ENCODE peak calls at places on chromosome 3, in ten cellular contexts. One of them, this sample, is unnamed.

GRCh38 chr3:109330405-109330804 is 6.9 kb downstream of the DPPA4 start:
- DNase-seq in AG08396: no peak
- DNase-seq in iris pigment epithelial cell: no peak
- DNase-seq in GM13977: no peak
- DNase-seq in SK-MEL-5: no peak
- DNase-seq in ACHN: no peak
- DNase-seq in left cardiac atrium: no peak
- DNase-seq in RCC 7860: no peak
- DNase-seq in stimulated activated CD4-positive, alpha-beta T cell treated with anti-CD3 and anti-CD28 coated beads, Interleukin-4, amount 100 ng/mL, for 24 hours: no peak
- DNase-seq in amniotic stem cell: no peak
- DNase-seq in this sample: no peak

GRCh38 chr3:149673393-149673792 is 15.6 kb upstream of the WWTR1 start:
- DNase-seq in ACHN: no peak
- DNase-seq in amniotic stem cell: no peak
- DNase-seq in RCC 7860: no peak
- DNase-seq in SK-MEL-5: no peak
- DNase-seq in stimulated activated CD4-positive, alpha-beta T cell treated with anti-CD3 and anti-CD28 coated beads, Interleukin-4, amount 100 ng/mL, for 24 hours: no peak
- DNase-seq in left cardiac atrium: no peak
- DNase-seq in GM13977: no peak
- DNase-seq in AG08396: no peak
- DNase-seq in iris pigment epithelial cell: peak; percentile 35
- DNase-seq in this sample: no peak

GRCh38 chr3:13420817-13421755 is 964 bp upstream of the NUP210 start:
- DNase-seq in ACHN: no peak
- DNase-seq in GM13977: peak; percentile 59
- DNase-seq in iris pigment epithelial cell: no peak
- DNase-seq in RCC 7860: no peak
- DNase-seq in AG08396: no peak
- DNase-seq in left cardiac atrium: no peak
- DNase-seq in stimulated activated CD4-positive, alpha-beta T cell treated with anti-CD3 and anti-CD28 coated beads, Interleukin-4, amount 100 ng/mL, for 24 hours: peak; percentile 81
- DNase-seq in amniotic stem cell: no peak
- DNase-seq in SK-MEL-5: no peak
- DNase-seq in this sample: no peak

GRCh38 chr3:45985532-45986302 is 9.9 kb downstream of the FYCO1 start:
- DNase-seq in AG08396: peak; percentile 42
- DNase-seq in left cardiac atrium: no peak
- DNase-seq in stimulated activated CD4-positive, alpha-beta T cell treated with anti-CD3 and anti-CD28 coated beads, Interleukin-4, amount 100 ng/mL, for 24 hours: no peak
- DNase-seq in iris pigment epithelial cell: peak; percentile 34
- DNase-seq in ACHN: no peak
- DNase-seq in GM13977: no peak
- DNase-seq in RCC 7860: no peak
- DNase-seq in SK-MEL-5: no peak
- DNase-seq in amniotic stem cell: no peak
- DNase-seq in this sample: no peak

GRCh38 chr3:141659821-141660597 is 78.1 kb upstream of the RNF7 start:
- DNase-seq in amniotic stem cell: no peak
- DNase-seq in left cardiac atrium: peak; percentile 50
- DNase-seq in ACHN: peak; percentile 42
- DNase-seq in SK-MEL-5: peak; percentile 26
- DNase-seq in stimulated activated CD4-positive, alpha-beta T cell treated with anti-CD3 and anti-CD28 coated beads, Interleukin-4, amount 100 ng/mL, for 24 hours: no peak
- DNase-seq in RCC 7860: peak; percentile 36
- DNase-seq in AG08396: peak; percentile 82
- DNase-seq in GM13977: no peak
- DNase-seq in iris pigment epithelial cell: peak; percentile 38
- DNase-seq in this sample: peak; percentile 33

GRCh38 chr3:143674100-143674968 is 173.9 kb downstream of the SLC9A9 start:
- DNase-seq in SK-MEL-5: peak; percentile 83
- DNase-seq in left cardiac atrium: peak; percentile 71
- DNase-seq in AG08396: peak; percentile 68
- DNase-seq in GM13977: peak; percentile 63
- DNase-seq in ACHN: peak; percentile 66
- DNase-seq in iris pigment epithelial cell: peak; percentile 67
- DNase-seq in RCC 7860: peak; percentile 44
- DNase-seq in amniotic stem cell: peak; percentile 7
- DNase-seq in stimulated activated CD4-positive, alpha-beta T cell treated with anti-CD3 and anti-CD28 coated beads, Interleukin-4, amount 100 ng/mL, for 24 hours: peak; percentile 83
- DNase-seq in this sample: peak; percentile 67

GRCh38 chr3:133663569-133664313 is 2.0 kb upstream of the TOPBP1 start:
- DNase-seq in SK-MEL-5: peak; percentile 87
- DNase-seq in RCC 7860: peak; percentile 51
- DNase-seq in GM13977: peak; percentile 76
- DNase-seq in AG08396: peak; percentile 64
- DNase-seq in iris pigment epithelial cell: peak; percentile 61
- DNase-seq in amniotic stem cell: peak; percentile 61
- DNase-seq in left cardiac atrium: no peak
- DNase-seq in stimulated activated CD4-positive, alpha-beta T cell treated with anti-CD3 and anti-CD28 coated beads, Interleukin-4, amount 100 ng/mL, for 24 hours: peak; percentile 36
- DNase-seq in ACHN: peak; percentile 64
- DNase-seq in this sample: peak; percentile 56

GRCh38 chr3:11539677-11540076 is 104.0 kb downstream of the VGLL4 start:
- DNase-seq in ACHN: no peak
- DNase-seq in iris pigment epithelial cell: no peak
- DNase-seq in AG08396: no peak
- DNase-seq in RCC 7860: no peak
- DNase-seq in left cardiac atrium: no peak
- DNase-seq in SK-MEL-5: no peak
- DNase-seq in stimulated activated CD4-positive, alpha-beta T cell treated with anti-CD3 and anti-CD28 coated beads, Interleukin-4, amount 100 ng/mL, for 24 hours: no peak
- DNase-seq in GM13977: no peak
- DNase-seq in amniotic stem cell: no peak
- DNase-seq in this sample: no peak

GRCh38 chr3:8113649-8114048 is 388.0 kb upstream of the LMCD1 start:
- DNase-seq in AG08396: no peak
- DNase-seq in SK-MEL-5: no peak
- DNase-seq in ACHN: no peak
- DNase-seq in left cardiac atrium: no peak
- DNase-seq in GM13977: no peak
- DNase-seq in stimulated activated CD4-positive, alpha-beta T cell treated with anti-CD3 and anti-CD28 coated beads, Interleukin-4, amount 100 ng/mL, for 24 hours: no peak
- DNase-seq in iris pigment epithelial cell: no peak
- DNase-seq in RCC 7860: no peak
- DNase-seq in amniotic stem cell: no peak
- DNase-seq in this sample: no peak

GRCh38 chr3:183178833-183179549 is 16.5 kb upstream of the LAMP3 start:
- DNase-seq in GM13977: peak; percentile 73
- DNase-seq in iris pigment epithelial cell: peak; percentile 55
- DNase-seq in left cardiac atrium: peak; percentile 40
- DNase-seq in stimulated activated CD4-positive, alpha-beta T cell treated with anti-CD3 and anti-CD28 coated beads, Interleukin-4, amount 100 ng/mL, for 24 hours: peak; percentile 45
- DNase-seq in ACHN: peak; percentile 26
- DNase-seq in SK-MEL-5: no peak
- DNase-seq in AG08396: peak; percentile 55
- DNase-seq in RCC 7860: no peak
- DNase-seq in amniotic stem cell: no peak
- DNase-seq in this sample: no peak

GRCh38 chr3:152375546-152375945 is 106.8 kb downstream of the MBNL1 start:
- DNase-seq in AG08396: no peak
- DNase-seq in stimulated activated CD4-positive, alpha-beta T cell treated with anti-CD3 and anti-CD28 coated beads, Interleukin-4, amount 100 ng/mL, for 24 hours: no peak
- DNase-seq in SK-MEL-5: no peak
- DNase-seq in left cardiac atrium: no peak
- DNase-seq in GM13977: no peak
- DNase-seq in ACHN: peak; percentile 36
- DNase-seq in RCC 7860: no peak
- DNase-seq in iris pigment epithelial cell: peak; percentile 40
- DNase-seq in amniotic stem cell: no peak
- DNase-seq in this sample: no peak

GRCh38 chr3:9688961-9689360 is 14.7 kb upstream of the CPNE9 start:
- DNase-seq in amniotic stem cell: no peak
- DNase-seq in AG08396: no peak
- DNase-seq in ACHN: no peak
- DNase-seq in iris pigment epithelial cell: no peak
- DNase-seq in GM13977: no peak
- DNase-seq in SK-MEL-5: no peak
- DNase-seq in left cardiac atrium: no peak
- DNase-seq in RCC 7860: no peak
- DNase-seq in stimulated activated CD4-positive, alpha-beta T cell treated with anti-CD3 and anti-CD28 coated beads, Interleukin-4, amount 100 ng/mL, for 24 hours: no peak
- DNase-seq in this sample: no peak

GRCh38 chr3:62370112-62371031 is 3.0 kb downstream of the FEZF2 start:
- DNase-seq in amniotic stem cell: no peak
- DNase-seq in RCC 7860: no peak
- DNase-seq in stimulated activated CD4-positive, alpha-beta T cell treated with anti-CD3 and anti-CD28 coated beads, Interleukin-4, amount 100 ng/mL, for 24 hours: no peak
- DNase-seq in AG08396: no peak
- DNase-seq in ACHN: no peak
- DNase-seq in GM13977: no peak
- DNase-seq in iris pigment epithelial cell: no peak
- DNase-seq in SK-MEL-5: no peak
- DNase-seq in left cardiac atrium: no peak
- DNase-seq in this sample: no peak

GRCh38 chr3:196868297-196868661 is 559 bp downstream of the SENP5 start:
- DNase-seq in amniotic stem cell: no peak
- DNase-seq in left cardiac atrium: no peak
- DNase-seq in GM13977: peak; percentile 30
- DNase-seq in SK-MEL-5: peak; percentile 21
- DNase-seq in stimulated activated CD4-positive, alpha-beta T cell treated with anti-CD3 and anti-CD28 coated beads, Interleukin-4, amount 100 ng/mL, for 24 hours: peak; percentile 15
- DNase-seq in ACHN: peak; percentile 23
- DNase-seq in RCC 7860: no peak
- DNase-seq in iris pigment epithelial cell: peak; percentile 30
- DNase-seq in AG08396: peak; percentile 28
- DNase-seq in this sample: no peak

GRCh38 chr3:64909757-64910475 is 222.1 kb upstream of the ADAMTS9 start:
- DNase-seq in amniotic stem cell: no peak
- DNase-seq in AG08396: no peak
- DNase-seq in left cardiac atrium: no peak
- DNase-seq in stimulated activated CD4-positive, alpha-beta T cell treated with anti-CD3 and anti-CD28 coated beads, Interleukin-4, amount 100 ng/mL, for 24 hours: no peak
- DNase-seq in RCC 7860: no peak
- DNase-seq in SK-MEL-5: no peak
- DNase-seq in GM13977: no peak
- DNase-seq in ACHN: no peak
- DNase-seq in iris pigment epithelial cell: no peak
- DNase-seq in this sample: no peak

GRCh38 chr3:164641071-164641470 is 437.2 kb downstream of the SI start:
- DNase-seq in ACHN: no peak
- DNase-seq in SK-MEL-5: no peak
- DNase-seq in GM13977: no peak
- DNase-seq in left cardiac atrium: no peak
- DNase-seq in stimulated activated CD4-positive, alpha-beta T cell treated with anti-CD3 and anti-CD28 coated beads, Interleukin-4, amount 100 ng/mL, for 24 hours: no peak
- DNase-seq in AG08396: no peak
- DNase-seq in amniotic stem cell: peak; percentile 21
- DNase-seq in RCC 7860: no peak
- DNase-seq in iris pigment epithelial cell: peak; percentile 8
- DNase-seq in this sample: no peak

GRCh38 chr3:98779936-98780335 is 16.8 kb downstream of the ST3GAL6 start:
- DNase-seq in AG08396: no peak
- DNase-seq in stimulated activated CD4-positive, alpha-beta T cell treated with anti-CD3 and anti-CD28 coated beads, Interleukin-4, amount 100 ng/mL, for 24 hours: no peak
- DNase-seq in GM13977: no peak
- DNase-seq in ACHN: no peak
- DNase-seq in amniotic stem cell: no peak
- DNase-seq in left cardiac atrium: no peak
- DNase-seq in iris pigment epithelial cell: peak; percentile 87
- DNase-seq in SK-MEL-5: peak; percentile 99
- DNase-seq in RCC 7860: no peak
- DNase-seq in this sample: no peak

GRCh38 chr3:33884204-33884561 is 85.8 kb downstream of the PDCD6IP start:
- DNase-seq in amniotic stem cell: no peak
- DNase-seq in iris pigment epithelial cell: peak; percentile 57
- DNase-seq in ACHN: no peak
- DNase-seq in RCC 7860: no peak
- DNase-seq in left cardiac atrium: peak; percentile 36
- DNase-seq in AG08396: no peak
- DNase-seq in stimulated activated CD4-positive, alpha-beta T cell treated with anti-CD3 and anti-CD28 coated beads, Interleukin-4, amount 100 ng/mL, for 24 hours: no peak
- DNase-seq in GM13977: no peak
- DNase-seq in SK-MEL-5: peak; percentile 59
- DNase-seq in this sample: no peak

GRCh38 chr3:157059181-157059580 is 100.8 kb downstream of the CCNL1 start:
- DNase-seq in amniotic stem cell: no peak
- DNase-seq in SK-MEL-5: no peak
- DNase-seq in GM13977: no peak
- DNase-seq in iris pigment epithelial cell: no peak
- DNase-seq in RCC 7860: no peak
- DNase-seq in ACHN: no peak
- DNase-seq in stimulated activated CD4-positive, alpha-beta T cell treated with anti-CD3 and anti-CD28 coated beads, Interleukin-4, amount 100 ng/mL, for 24 hours: no peak
- DNase-seq in left cardiac atrium: no peak
- DNase-seq in AG08396: no peak
- DNase-seq in this sample: no peak

GRCh38 chr3:47008258-47008671 is 28.8 kb downstream of the NBEAL2 start:
- DNase-seq in AG08396: no peak
- DNase-seq in RCC 7860: no peak
- DNase-seq in iris pigment epithelial cell: no peak
- DNase-seq in ACHN: no peak
- DNase-seq in left cardiac atrium: no peak
- DNase-seq in GM13977: no peak
- DNase-seq in stimulated activated CD4-positive, alpha-beta T cell treated with anti-CD3 and anti-CD28 coated beads, Interleukin-4, amount 100 ng/mL, for 24 hours: no peak
- DNase-seq in amniotic stem cell: no peak
- DNase-seq in SK-MEL-5: no peak
- DNase-seq in this sample: no peak

GRCh38 chr3:5186854-5187151 is 704 bp upstream of the EDEM1 start:
- DNase-seq in ACHN: peak; percentile 40
- DNase-seq in iris pigment epithelial cell: peak; percentile 48
- DNase-seq in left cardiac atrium: no peak
- DNase-seq in RCC 7860: no peak
- DNase-seq in AG08396: peak; percentile 20
- DNase-seq in stimulated activated CD4-positive, alpha-beta T cell treated with anti-CD3 and anti-CD28 coated beads, Interleukin-4, amount 100 ng/mL, for 24 hours: no peak
- DNase-seq in amniotic stem cell: no peak
- DNase-seq in SK-MEL-5: no peak
- DNase-seq in GM13977: no peak
- DNase-seq in this sample: no peak

GRCh38 chr3:123971416-123971815 is 10.4 kb upstream of the CCDC14 start:
- DNase-seq in GM13977: no peak
- DNase-seq in stimulated activated CD4-positive, alpha-beta T cell treated with anti-CD3 and anti-CD28 coated beads, Interleukin-4, amount 100 ng/mL, for 24 hours: no peak
- DNase-seq in left cardiac atrium: no peak
- DNase-seq in iris pigment epithelial cell: no peak
- DNase-seq in RCC 7860: no peak
- DNase-seq in SK-MEL-5: no peak
- DNase-seq in AG08396: no peak
- DNase-seq in amniotic stem cell: no peak
- DNase-seq in ACHN: no peak
- DNase-seq in this sample: no peak

GRCh38 chr3:52233968-52234367 is 5.0 kb downstream of the TWF2 start:
- DNase-seq in GM13977: no peak
- DNase-seq in RCC 7860: no peak
- DNase-seq in SK-MEL-5: no peak
- DNase-seq in iris pigment epithelial cell: no peak
- DNase-seq in amniotic stem cell: no peak
- DNase-seq in left cardiac atrium: no peak
- DNase-seq in ACHN: no peak
- DNase-seq in stimulated activated CD4-positive, alpha-beta T cell treated with anti-CD3 and anti-CD28 coated beads, Interleukin-4, amount 100 ng/mL, for 24 hours: no peak
- DNase-seq in AG08396: no peak
- DNase-seq in this sample: no peak

GRCh38 chr3:134362221-134362620 is 12.0 kb downstream of the AMOTL2 start:
- DNase-seq in GM13977: no peak
- DNase-seq in iris pigment epithelial cell: no peak
- DNase-seq in stimulated activated CD4-positive, alpha-beta T cell treated with anti-CD3 and anti-CD28 coated beads, Interleukin-4, amount 100 ng/mL, for 24 hours: no peak
- DNase-seq in amniotic stem cell: no peak
- DNase-seq in ACHN: no peak
- DNase-seq in SK-MEL-5: no peak
- DNase-seq in RCC 7860: no peak
- DNase-seq in AG08396: no peak
- DNase-seq in left cardiac atrium: peak; percentile 7
- DNase-seq in this sample: no peak

GRCh38 chr3:172577962-172578560 is 54.8 kb upstream of the TNFSF10 start:
- DNase-seq in AG08396: no peak
- DNase-seq in stimulated activated CD4-positive, alpha-beta T cell treated with anti-CD3 and anti-CD28 coated beads, Interleukin-4, amount 100 ng/mL, for 24 hours: no peak
- DNase-seq in iris pigment epithelial cell: no peak
- DNase-seq in amniotic stem cell: no peak
- DNase-seq in SK-MEL-5: no peak
- DNase-seq in left cardiac atrium: no peak
- DNase-seq in RCC 7860: no peak
- DNase-seq in GM13977: no peak
- DNase-seq in ACHN: no peak
- DNase-seq in this sample: no peak

GRCh38 chr3:16427309-16427965 is 86.1 kb downstream of the RFTN1 start:
- DNase-seq in SK-MEL-5: no peak
- DNase-seq in stimulated activated CD4-positive, alpha-beta T cell treated with anti-CD3 and anti-CD28 coated beads, Interleukin-4, amount 100 ng/mL, for 24 hours: no peak
- DNase-seq in AG08396: peak; percentile 81
- DNase-seq in RCC 7860: no peak
- DNase-seq in GM13977: no peak
- DNase-seq in iris pigment epithelial cell: peak; percentile 98
- DNase-seq in left cardiac atrium: peak; percentile 41
- DNase-seq in amniotic stem cell: peak; percentile 38
- DNase-seq in ACHN: no peak
- DNase-seq in this sample: no peak

GRCh38 chr3:159654183-159655134 is 334.2 kb upstream of the IL12A start:
- DNase-seq in SK-MEL-5: no peak
- DNase-seq in ACHN: no peak
- DNase-seq in RCC 7860: no peak
- DNase-seq in amniotic stem cell: no peak
- DNase-seq in iris pigment epithelial cell: no peak
- DNase-seq in stimulated activated CD4-positive, alpha-beta T cell treated with anti-CD3 and anti-CD28 coated beads, Interleukin-4, amount 100 ng/mL, for 24 hours: no peak
- DNase-seq in left cardiac atrium: peak; percentile 27
- DNase-seq in GM13977: no peak
- DNase-seq in AG08396: no peak
- DNase-seq in this sample: no peak

GRCh38 chr3:151864423-151865101 is 8.9 kb upstream of the SUCNR1 start:
- DNase-seq in SK-MEL-5: no peak
- DNase-seq in amniotic stem cell: peak; percentile 54
- DNase-seq in left cardiac atrium: no peak
- DNase-seq in AG08396: peak; percentile 26
- DNase-seq in RCC 7860: peak; percentile 42
- DNase-seq in GM13977: no peak
- DNase-seq in iris pigment epithelial cell: peak; percentile 86
- DNase-seq in stimulated activated CD4-positive, alpha-beta T cell treated with anti-CD3 and anti-CD28 coated beads, Interleukin-4, amount 100 ng/mL, for 24 hours: no peak
- DNase-seq in ACHN: peak; percentile 7
- DNase-seq in this sample: peak; percentile 33

This sample was measured in Caki2.